ENCODE peak calls at places on chromosomes 11 and 22, in seven cellular contexts. S is tibial artery, G is astrocyte, F is sigmoid colon, Z is upper lobe of right lung, X is left ventricle myocardium inferior, W is RWPE2. B is an unnamed sample.

GRCh38 chr11:85076535-85077330 is 550.4 kb downstream of the DLG2 start:
- DNase-seq in W (no peak), G (peak), X (no peak), F (no peak), Z (no peak), S (no peak), B (peak)

GRCh38 chr22:17243524-17243923 is 24.3 kb upstream of the ADA2 start:
- DNase-seq in G (no peak), W (no peak), F (no peak), Z (peak), X (no peak), S (peak), B (peak)

GRCh38 chr11:111926505-111927391 is 8.0 kb downstream of the C11orf52 start:
- DNase-seq in X (peak), G (peak), S (peak), F (peak), Z (peak), W (peak), B (peak)

GRCh38 chr22:50360578-50360977 is 17.5 kb downstream of the PPP6R2 start:
- DNase-seq in Z (no peak), W (no peak), G (no peak), F (no peak), X (no peak), S (no peak), B (no peak)

GRCh38 chr11:46001427-46002049 is 79.1 kb downstream of the LARGE2 start:
- DNase-seq in G (peak), F (no peak), X (no peak), S (no peak), Z (no peak), W (no peak), B (no peak)

GRCh38 chr11:110527146-110527545 is 97.4 kb downstream of the FDX1 start:
- DNase-seq in W (no peak), G (peak), Z (no peak), X (no peak), F (no peak), S (no peak), B (peak)

GRCh38 chr11:128884703-128885338 is 6.3 kb upstream of the KCNJ5 start:
- DNase-seq in Z (no peak), G (peak), W (no peak), X (no peak), S (peak), F (peak), B (peak)

GRCh38 chr11:102802341-102802740 is 4.4 kb upstream of the MMP1 start:
- DNase-seq in F (no peak), Z (no peak), X (no peak), S (no peak), G (peak), W (no peak), B (peak)

GRCh38 chr11:119513141-119513805 is 90.3 kb upstream of the THY1 start:
- DNase-seq in Z (no peak), S (no peak), G (no peak), W (no peak), X (no peak), F (no peak), B (no peak)

GRCh38 chr11:77854838-77855237 is 33.9 kb downstream of the AAMDC start:
- DNase-seq in W (no peak), X (no peak), G (no peak), F (no peak), Z (no peak), S (no peak), B (no peak)

GRCh38 chr11:59556115-59556882 is 45.0 kb downstream of the OR4D9 start:
- DNase-seq in X (peak), W (peak), F (peak), S (peak), G (peak), Z (no peak), B (peak)

GRCh38 chr22:43884600-43885318 is 7.1 kb downstream of the PNPLA5 start:
- DNase-seq in Z (peak), G (no peak), W (no peak), S (peak), F (peak), X (peak), B (peak)

GRCh38 chr11:79152511-79152910 is 288.3 kb downstream of the TENM4 start:
- DNase-seq in X (no peak), G (peak), F (no peak), S (no peak), W (no peak), Z (no peak), B (no peak)

GRCh38 chr11:68039526-68040086 is 781 bp downstream of the TCIRG1 start:
- DNase-seq in X (no peak), Z (peak), S (no peak), W (no peak), F (peak), G (no peak), B (no peak)

GRCh38 chr11:8566613-8567210 is 27.3 kb downstream of the STK33 start:
- DNase-seq in W (no peak), F (no peak), Z (no peak), S (no peak), G (peak), X (no peak), B (peak)

GRCh38 chr11:118673361-118674093 is 5.9 kb downstream of the TREH start:
- DNase-seq in F (no peak), Z (peak), G (no peak), X (no peak), W (peak), S (no peak), B (no peak)

GRCh38 chr11:84014539-84014938 is 728.4 kb upstream of the CCDC90B start:
- DNase-seq in X (no peak), S (no peak), G (no peak), W (no peak), Z (no peak), F (no peak), B (no peak)

GRCh38 chr22:20176421-20177060 is 25.7 kb upstream of the CCDC188 start:
- DNase-seq in G (no peak), X (no peak), Z (no peak), W (no peak), S (no peak), F (no peak), B (no peak)

GRCh38 chr11:65680192-65680743 is 17.6 kb upstream of the RELA start:
- DNase-seq in F (no peak), Z (no peak), G (no peak), W (no peak), S (no peak), X (no peak), B (no peak)

GRCh38 chr11:44939673-44940072 is 11.0 kb downstream of the TP53I11 start:
- DNase-seq in F (no peak), S (peak), X (peak), G (no peak), Z (no peak), W (no peak), B (peak)

GRCh38 chr11:34316347-34317037 is 41.3 kb downstream of the ABTB2 start:
- DNase-seq in X (no peak), W (no peak), G (peak), Z (no peak), F (no peak), S (no peak), B (no peak)

GRCh38 chr22:20656516-20656901 is 117.4 kb upstream of the SERPIND1 start:
- DNase-seq in S (no peak), Z (no peak), F (peak), W (no peak), G (no peak), X (no peak), B (no peak)

GRCh38 chr11:73439002-73439843 is 63.0 kb downstream of the RELT start:
- DNase-seq in X (no peak), Z (no peak), S (no peak), G (no peak), F (no peak), W (no peak), B (no peak)

GRCh38 chr11:18878211-18878610 is 61.0 kb downstream of the MRGPRX1 start:
- DNase-seq in G (no peak), W (no peak), S (no peak), F (no peak), Z (no peak), X (no peak), B (no peak)
- TF ChIP-seq CTCF in G (no peak), W (no peak), S (no peak), F (no peak), Z (no peak), X (no peak), B (no peak)

GRCh38 chr11:61129608-61130523 is 27.6 kb downstream of the CD5 start:
- DNase-seq in F (peak), Z (peak), G (peak), X (peak), S (peak), W (peak), B (peak)
- H3K4me3 ChIP-seq in F (peak), Z (no peak), G (no peak), X (peak), S (no peak), W (no peak), B (peak)

GRCh38 chr11:69803604-69804218 is 15.5 kb downstream of the FGF3 start:
- DNase-seq in S (no peak), X (no peak), W (no peak), G (no peak), F (no peak), Z (no peak), B (no peak)
- TF ChIP-seq CTCF in S (no peak), X (no peak), W (no peak), G (no peak), F (no peak), Z (no peak), B (no peak)

GRCh38 chr11:862704-863388 is 20.2 kb downstream of the TSPAN4 start:
- DNase-seq in F (no peak), X (no peak), S (no peak), Z (no peak), G (no peak), W (no peak), B (no peak)
- H3K4me3 ChIP-seq in F (no peak), X (no peak), S (no peak), Z (no peak), G (no peak), W (no peak), B (no peak)

GRCh38 chr11:2518983-2519340 is 74.2 kb downstream of the KCNQ1 start:
- DNase-seq in W (no peak), S (peak), G (no peak), X (peak), Z (peak), F (peak), B (no peak)

GRCh38 chr11:2517016-2517385 is 72.2 kb downstream of the KCNQ1 start:
- DNase-seq in F (peak), Z (peak), G (no peak), S (peak), X (peak), W (no peak), B (no peak)

GRCh38 chr11:2517386-2518064 is 72.7 kb downstream of the KCNQ1 start:
- DNase-seq in W (no peak), G (no peak), Z (peak), X (peak), S (peak), F (no peak), B (no peak)

GRCh38 chr11:2519517-2519878 is 74.7 kb downstream of the KCNQ1 start:
- DNase-seq in F (no peak), G (no peak), S (no peak), X (no peak), Z (no peak), W (no peak), B (no peak)

GRCh38 chr11:2518112-2518982 is 73.5 kb downstream of the KCNQ1 start:
- DNase-seq in F (peak), G (no peak), X (peak), Z (peak), W (peak), S (peak), B (no peak)
- TF ChIP-seq CTCF in F (no peak), G (no peak), X (no peak), Z (no peak), W (no peak), S (no peak), B (no peak)

DNA sequence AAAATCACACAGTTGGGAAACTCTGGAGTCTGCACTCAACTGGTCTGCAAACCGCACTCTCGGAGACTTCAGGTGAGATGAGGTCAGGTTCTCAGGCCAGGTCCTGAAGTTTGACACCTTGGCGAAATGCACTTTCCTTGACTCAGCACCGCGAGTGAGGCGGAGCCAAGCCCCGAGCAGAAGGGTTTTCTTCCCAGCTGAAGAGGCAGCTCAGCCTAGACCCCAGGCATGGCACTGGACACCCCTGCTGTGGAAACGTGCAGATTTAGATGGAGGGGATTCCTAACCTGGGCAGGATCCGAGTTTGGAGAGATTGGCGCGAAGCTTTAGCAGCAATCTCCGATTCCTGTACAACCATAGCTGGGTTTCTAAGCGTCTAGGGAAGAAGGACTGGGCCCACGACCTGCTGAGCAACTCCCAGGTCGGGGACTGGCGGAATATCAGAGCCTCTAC is 835 bp upstream of the MYOD1 start:
- DNase-seq in X (no peak), S (no peak), W (no peak), F (no peak), G (no peak), Z (no peak), B (no peak)
- H3K4me3 ChIP-seq in X (no peak), S (no peak), W (no peak), F (no peak), G (no peak), Z (no peak), B (no peak)

GRCh38 chr11:86571273-86571948 is 101.0 kb downstream of the ME3 start:
- DNase-seq in S (no peak), W (no peak), X (no peak), F (no peak), Z (no peak), G (no peak), B (no peak)
- TF ChIP-seq CTCF in S (no peak), W (peak), X (peak), F (peak), Z (no peak), G (peak), B (peak)

GRCh38 chr22:25402501-25403283 is 161.8 kb upstream of the GRK3 start:
- DNase-seq in S (no peak), Z (peak), F (peak), W (no peak), G (peak), X (peak), B (peak)
- H3K4me3 ChIP-seq in S (no peak), Z (peak), F (no peak), W (peak), G (peak), X (peak), B (peak)

GRCh38 chr22:36385491-36386350 is 2.0 kb downstream of the MYH9 start:
- DNase-seq in Z (peak), W (peak), G (no peak), X (peak), F (peak), S (peak), B (peak)

GRCh38 chr22:36386351-36386899 is 1.3 kb downstream of the MYH9 start:
- DNase-seq in F (no peak), X (no peak), W (no peak), S (no peak), G (no peak), Z (peak), B (no peak)

GRCh38 chr22:36383110-36383581 is 4.6 kb downstream of the MYH9 start:
- DNase-seq in X (no peak), S (no peak), G (peak), W (no peak), F (no peak), Z (no peak), B (peak)

GRCh38 chr22:36386900-36387663 is 685 bp downstream of the MYH9 start:
- DNase-seq in F (peak), X (peak), G (no peak), Z (peak), W (no peak), S (peak), B (no peak)

DNA sequence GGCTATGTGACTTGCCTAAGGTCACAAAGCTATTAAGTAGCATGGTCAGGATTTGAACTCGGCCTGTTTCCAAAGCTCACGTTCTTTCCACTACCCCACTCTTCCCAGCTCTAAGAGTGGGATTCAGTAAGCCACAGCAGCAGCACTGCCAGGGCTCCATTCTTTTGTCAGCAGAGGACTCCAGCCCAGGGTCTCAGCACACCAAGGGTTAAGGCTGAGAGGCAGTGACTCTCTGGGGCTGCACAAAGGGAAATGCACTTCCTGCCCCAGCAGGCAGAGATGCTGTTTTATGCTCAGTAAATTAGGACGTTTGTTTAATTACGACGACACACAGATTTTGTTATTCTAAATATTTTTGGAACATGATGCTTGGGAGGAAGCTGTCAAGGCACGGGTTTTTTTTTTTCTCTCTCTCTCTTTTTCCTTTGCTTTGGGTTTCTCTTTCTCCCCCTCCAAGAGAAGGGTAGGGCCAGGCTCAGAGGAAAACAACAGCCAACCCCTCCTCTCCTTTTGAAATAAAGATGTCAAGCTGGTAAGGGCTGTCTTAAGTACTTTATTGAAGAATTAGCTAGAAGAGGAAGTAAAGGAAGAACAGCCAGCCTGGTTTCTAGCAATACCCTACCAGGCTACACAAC is 2.9 kb downstream of the MYH9 start:
- DNase-seq in X (no peak), W (no peak), G (no peak), F (no peak), S (no peak), Z (no peak), B (no peak)
- TF ChIP-seq CTCF in X (peak), W (no peak), G (no peak), F (no peak), S (no peak), Z (peak), B (no peak)

GRCh38 chr22:46063861-46064235 is 86.5 kb upstream of the PPARA start:
- DNase-seq in Z (peak), S (peak), W (no peak), X (peak), G (peak), F (peak), B (peak)

GRCh38 chr22:46062971-46063631 is 86.1 kb upstream of the WNT7B start:
- DNase-seq in Z (peak), X (peak), S (peak), W (no peak), G (peak), F (peak), B (peak)

GRCh38 chr22:46061124-46061410 is 84.1 kb upstream of the WNT7B start:
- DNase-seq in S (no peak), Z (peak), W (no peak), F (peak), X (no peak), G (no peak), B (no peak)

GRCh38 chr22:46061431-46062231 is 84.7 kb upstream of the WNT7B start:
- DNase-seq in Z (peak), W (no peak), F (peak), X (peak), S (peak), G (no peak), B (peak)

DNA sequence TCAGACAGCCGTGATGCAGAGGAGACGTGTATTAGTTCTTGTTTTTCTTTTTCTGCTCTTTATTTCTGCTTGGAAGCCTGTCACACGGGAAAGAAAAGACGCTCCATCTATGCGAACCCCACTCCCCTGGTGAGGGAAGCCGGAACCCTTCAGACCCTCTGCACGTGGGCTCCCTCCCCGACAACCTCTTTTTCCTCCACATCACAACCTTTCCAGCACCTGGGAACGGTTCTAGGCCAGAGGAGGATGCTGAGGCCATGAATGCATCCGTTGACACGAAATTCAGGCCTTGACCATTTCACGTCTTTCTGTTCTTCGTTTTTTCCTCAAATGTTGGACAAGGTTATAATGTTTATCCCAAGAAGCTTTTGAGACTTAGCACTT is 85.3 kb upstream of the WNT7B start:
- DNase-seq in G (no peak), Z (no peak), F (no peak), X (no peak), W (no peak), S (no peak), B (no peak)
- H3K4me3 ChIP-seq in G (no peak), Z (no peak), F (no peak), X (peak), W (no peak), S (peak), B (peak)